ENCODE peak calls at places on chromosome 20, in nine cellular contexts. O is transverse colon; F is effector memory CD8-positive, alpha-beta T cell; Y is cardiac fibroblast; C is left lung; J is aorta; I is anterior cingulate cortex; H is activated naive CD8-positive, alpha-beta T cell treated with anti-CD3 and anti-CD28 coated beads, Interleukin-2, amount 50 U/mL, for 24 hours; S is dorsolateral prefrontal cortex. A is an unnamed sample.
A peak's percentile ranks its signal among the peaks of the same experiment; 100 is the strongest.

GRCh38 chr20:16349518-16350295 is 223.5 kb downstream of the KIF16B start:
- DNase-seq in H (no peak), C (no peak), J (no peak), Y (peak; percentile 7), I (no peak), O (no peak), S (no peak), F (no peak), A (no peak)

GRCh38 chr20:8200220-8200619 is 68.2 kb downstream of the PLCB1 start:
- DNase-seq in Y (no peak), O (no peak), H (no peak), J (no peak), F (no peak), I (no peak), S (no peak), C (no peak), A (no peak)

GRCh38 chr20:62598761-62599194 is 43.5 kb upstream of the SLCO4A1 start:
- DNase-seq in S (no peak), H (no peak), O (peak; percentile 66), J (no peak), C (no peak), Y (no peak), I (no peak), F (no peak), A (no peak)

GRCh38 chr20:53949319-53949839 is 121.0 kb downstream of the BCAS1 start:
- DNase-seq in S (no peak), I (no peak), J (peak; percentile 83), F (peak; percentile 71), O (peak; percentile 69), Y (peak; percentile 94), C (peak; percentile 71), H (peak; percentile 74), A (peak; percentile 80)

GRCh38 chr20:62998449-62998848 is 8.3 kb downstream of the BHLHE23 start:
- DNase-seq in O (no peak), S (no peak), C (no peak), I (no peak), H (no peak), J (no peak), F (no peak), Y (no peak), A (no peak)

GRCh38 chr20:38840053-38840893 is 34.8 kb downstream of the PPP1R16B start:
- DNase-seq in Y (peak; percentile 57), I (no peak), C (no peak), O (no peak), H (peak; percentile 44), S (peak; percentile 82), F (peak; percentile 41), J (no peak), A (no peak)

GRCh38 chr20:22453244-22454080 is 130.9 kb downstream of the FOXA2 start:
- DNase-seq in C (no peak), I (no peak), H (no peak), Y (peak; percentile 22), S (no peak), F (no peak), O (peak; percentile 30), J (no peak), A (no peak)

GRCh38 chr20:44011251-44011940 is 96.7 kb downstream of the TOX2 start:
- DNase-seq in O (no peak), Y (no peak), C (no peak), S (no peak), J (no peak), F (no peak), H (no peak), I (no peak), A (no peak)

GRCh38 chr20:46260480-46260879 is 47.8 kb downstream of the CDH22 start:
- DNase-seq in S (no peak), O (no peak), H (no peak), F (no peak), Y (no peak), C (no peak), J (no peak), I (no peak), A (no peak)

GRCh38 chr20:2768632-2769015 is 31.8 kb downstream of the CPXM1 start:
- DNase-seq in C (no peak), F (no peak), I (no peak), J (no peak), H (no peak), Y (no peak), O (no peak), S (no peak), A (no peak)

GRCh38 chr20:10603971-10604864 is 69.6 kb downstream of the JAG1 start:
- DNase-seq in C (peak; percentile 56), S (no peak), O (peak; percentile 20), J (peak; percentile 77), I (no peak), H (no peak), Y (peak; percentile 94), F (no peak), A (no peak)

GRCh38 chr20:25148982-25149846 is 46.3 kb upstream of the ENTPD6 start:
- DNase-seq in Y (peak; percentile 20), O (no peak), J (no peak), H (no peak), I (no peak), F (no peak), S (no peak), C (no peak), A (no peak)

GRCh38 chr20:59425572-59425971 is 125.2 kb downstream of the EDN3 start:
- DNase-seq in I (no peak), F (no peak), H (no peak), J (no peak), Y (no peak), O (no peak), S (no peak), C (no peak), A (no peak)

GRCh38 chr20:1876217-1876921 is 18.8 kb upstream of the SIRPA start:
- DNase-seq in J (no peak), C (no peak), O (no peak), I (no peak), S (no peak), H (no peak), Y (peak; percentile 37), F (no peak), A (no peak)

GRCh38 chr20:3436864-3437574 is 29.6 kb upstream of the DNAAF9 start:
- DNase-seq in C (no peak), H (no peak), I (no peak), Y (no peak), J (no peak), S (no peak), O (no peak), F (no peak), A (no peak)

GRCh38 chr20:25220810-25221591 is 25.5 kb downstream of the ENTPD6 start:
- DNase-seq in C (no peak), F (no peak), S (no peak), I (no peak), H (no peak), J (no peak), Y (no peak), O (peak; percentile 83), A (no peak)

GRCh38 chr20:32300647-32301046 is 23.2 kb downstream of the KIF3B start:
- DNase-seq in J (no peak), F (no peak), I (no peak), C (no peak), O (no peak), S (no peak), Y (no peak), H (no peak), A (no peak)

GRCh38 chr20:63129991-63130653 is 85.8 kb downstream of the YTHDF1 start:
- DNase-seq in H (no peak), F (no peak), I (no peak), O (no peak), C (peak; percentile 19), J (peak; percentile 51), S (peak; percentile 13), Y (no peak), A (no peak)

GRCh38 chr20:16533493-16533892 is 39.8 kb downstream of the KIF16B start:
- DNase-seq in Y (peak; percentile 31), I (no peak), F (no peak), H (no peak), J (no peak), C (no peak), S (no peak), O (no peak), A (no peak)

GRCh38 chr20:4476903-4477302 is 244.8 kb upstream of the PRND start:
- DNase-seq in H (no peak), Y (peak; percentile 19), I (peak; percentile 25), S (no peak), F (no peak), O (no peak), C (no peak), J (no peak), A (no peak)

GRCh38 chr20:58277578-58278344 is 31.8 kb upstream of the RAB22A start:
- DNase-seq in H (no peak), J (no peak), F (no peak), C (no peak), I (no peak), S (no peak), O (no peak), Y (no peak), A (no peak)